ENCODE peak calls at places on chromosomes 3 and 15, in nine cellular contexts. One of them, this sample, is unnamed.

GRCh38 chr15:84598993-84599392 is 1.8 kb upstream of the ZSCAN2 start:
- DNase-seq in heart left ventricle: no peak
- DNase-seq in stimulated activated CD4-positive, alpha-beta T cell treated with anti-CD3 and anti-CD28 coated beads, Interleukin-1b, Interleukin-23, amount 100 ng/mL, for 4 hours: no peak
- DNase-seq in KBM-7: peak; percentile 86
- DNase-seq in T-helper 1 cell: no peak
- DNase-seq in NCI-H1417 treated with DMSO at 0.1 percent for 48 hours: no peak
- DNase-seq in BE2C: peak; percentile 62
- DNase-seq in NCI-H460: peak; percentile 53
- DNase-seq in activated B cell treated with CpG ODN at 0.5 μM for 24 hours: no peak
- DNase-seq in this sample: no peak

GRCh38 chr3:11720220-11721113 is 76.8 kb upstream of the VGLL4 start:
- DNase-seq in heart left ventricle: peak; percentile 82
- DNase-seq in stimulated activated CD4-positive, alpha-beta T cell treated with anti-CD3 and anti-CD28 coated beads, Interleukin-1b, Interleukin-23, amount 100 ng/mL, for 4 hours: peak; percentile 34
- DNase-seq in KBM-7: peak; percentile 85
- DNase-seq in T-helper 1 cell: peak; percentile 40
- DNase-seq in NCI-H1417 treated with DMSO at 0.1 percent for 48 hours: no peak
- DNase-seq in BE2C: peak; percentile 8
- DNase-seq in NCI-H460: peak; percentile 66
- DNase-seq in activated B cell treated with CpG ODN at 0.5 μM for 24 hours: peak; percentile 55
- DNase-seq in this sample: no peak

GRCh38 chr3:152460936-152461335 is 192.2 kb downstream of the MBNL1 start:
- DNase-seq in heart left ventricle: no peak
- DNase-seq in stimulated activated CD4-positive, alpha-beta T cell treated with anti-CD3 and anti-CD28 coated beads, Interleukin-1b, Interleukin-23, amount 100 ng/mL, for 4 hours: no peak
- DNase-seq in KBM-7: no peak
- DNase-seq in T-helper 1 cell: no peak
- DNase-seq in NCI-H1417 treated with DMSO at 0.1 percent for 48 hours: no peak
- DNase-seq in BE2C: no peak
- DNase-seq in NCI-H460: no peak
- DNase-seq in activated B cell treated with CpG ODN at 0.5 μM for 24 hours: no peak
- DNase-seq in this sample: no peak

GRCh38 chr3:184186184-184186901 is at the start of gene ABCF3:
- DNase-seq in heart left ventricle: peak; percentile 72
- DNase-seq in stimulated activated CD4-positive, alpha-beta T cell treated with anti-CD3 and anti-CD28 coated beads, Interleukin-1b, Interleukin-23, amount 100 ng/mL, for 4 hours: peak; percentile 12
- DNase-seq in KBM-7: no peak
- DNase-seq in T-helper 1 cell: no peak
- DNase-seq in NCI-H1417 treated with DMSO at 0.1 percent for 48 hours: no peak
- DNase-seq in BE2C: no peak
- DNase-seq in NCI-H460: no peak
- DNase-seq in activated B cell treated with CpG ODN at 0.5 μM for 24 hours: no peak
- DNase-seq in this sample: peak; percentile 11

GRCh38 chr15:57143511-57144078 is 225.2 kb downstream of the TCF12 start:
- DNase-seq in heart left ventricle: no peak
- DNase-seq in stimulated activated CD4-positive, alpha-beta T cell treated with anti-CD3 and anti-CD28 coated beads, Interleukin-1b, Interleukin-23, amount 100 ng/mL, for 4 hours: no peak
- DNase-seq in KBM-7: no peak
- DNase-seq in T-helper 1 cell: no peak
- DNase-seq in NCI-H1417 treated with DMSO at 0.1 percent for 48 hours: no peak
- DNase-seq in BE2C: no peak
- DNase-seq in NCI-H460: no peak
- DNase-seq in activated B cell treated with CpG ODN at 0.5 μM for 24 hours: no peak
- DNase-seq in this sample: no peak

GRCh38 chr15:83112233-83112958 is 5.0 kb downstream of the TM6SF1 start:
- DNase-seq in heart left ventricle: no peak
- DNase-seq in stimulated activated CD4-positive, alpha-beta T cell treated with anti-CD3 and anti-CD28 coated beads, Interleukin-1b, Interleukin-23, amount 100 ng/mL, for 4 hours: no peak
- DNase-seq in KBM-7: no peak
- DNase-seq in T-helper 1 cell: no peak
- DNase-seq in NCI-H1417 treated with DMSO at 0.1 percent for 48 hours: no peak
- DNase-seq in BE2C: no peak
- DNase-seq in NCI-H460: no peak
- DNase-seq in activated B cell treated with CpG ODN at 0.5 μM for 24 hours: no peak
- DNase-seq in this sample: no peak

GRCh38 chr15:49082960-49083359 is 36.7 kb upstream of the SECISBP2L start:
- DNase-seq in heart left ventricle: no peak
- DNase-seq in stimulated activated CD4-positive, alpha-beta T cell treated with anti-CD3 and anti-CD28 coated beads, Interleukin-1b, Interleukin-23, amount 100 ng/mL, for 4 hours: no peak
- DNase-seq in KBM-7: no peak
- DNase-seq in T-helper 1 cell: no peak
- DNase-seq in NCI-H1417 treated with DMSO at 0.1 percent for 48 hours: no peak
- DNase-seq in BE2C: no peak
- DNase-seq in NCI-H460: no peak
- DNase-seq in activated B cell treated with CpG ODN at 0.5 μM for 24 hours: no peak
- DNase-seq in this sample: no peak

GRCh38 chr3:175155172-175155571 is 296.0 kb downstream of the NAALADL2 start:
- DNase-seq in heart left ventricle: no peak
- DNase-seq in stimulated activated CD4-positive, alpha-beta T cell treated with anti-CD3 and anti-CD28 coated beads, Interleukin-1b, Interleukin-23, amount 100 ng/mL, for 4 hours: no peak
- DNase-seq in KBM-7: no peak
- DNase-seq in T-helper 1 cell: no peak
- DNase-seq in NCI-H1417 treated with DMSO at 0.1 percent for 48 hours: no peak
- DNase-seq in BE2C: no peak
- DNase-seq in NCI-H460: no peak
- DNase-seq in activated B cell treated with CpG ODN at 0.5 μM for 24 hours: no peak
- DNase-seq in this sample: no peak

GRCh38 chr15:63948436-63948835 is 97.8 kb downstream of the DAPK2 start:
- DNase-seq in heart left ventricle: no peak
- DNase-seq in stimulated activated CD4-positive, alpha-beta T cell treated with anti-CD3 and anti-CD28 coated beads, Interleukin-1b, Interleukin-23, amount 100 ng/mL, for 4 hours: no peak
- DNase-seq in KBM-7: no peak
- DNase-seq in T-helper 1 cell: no peak
- DNase-seq in NCI-H1417 treated with DMSO at 0.1 percent for 48 hours: no peak
- DNase-seq in BE2C: no peak
- DNase-seq in NCI-H460: no peak
- DNase-seq in activated B cell treated with CpG ODN at 0.5 μM for 24 hours: no peak
- DNase-seq in this sample: no peak

GRCh38 chr3:142495103-142495502 is 47.3 kb upstream of the XRN1 start:
- DNase-seq in heart left ventricle: no peak
- DNase-seq in stimulated activated CD4-positive, alpha-beta T cell treated with anti-CD3 and anti-CD28 coated beads, Interleukin-1b, Interleukin-23, amount 100 ng/mL, for 4 hours: no peak
- DNase-seq in KBM-7: no peak
- DNase-seq in T-helper 1 cell: no peak
- DNase-seq in NCI-H1417 treated with DMSO at 0.1 percent for 48 hours: no peak
- DNase-seq in BE2C: no peak
- DNase-seq in NCI-H460: no peak
- DNase-seq in activated B cell treated with CpG ODN at 0.5 μM for 24 hours: no peak
- DNase-seq in this sample: no peak

GRCh38 chr3:174776123-174776522 is 83.0 kb upstream of the NAALADL2 start:
- DNase-seq in heart left ventricle: no peak
- DNase-seq in stimulated activated CD4-positive, alpha-beta T cell treated with anti-CD3 and anti-CD28 coated beads, Interleukin-1b, Interleukin-23, amount 100 ng/mL, for 4 hours: no peak
- DNase-seq in KBM-7: no peak
- DNase-seq in T-helper 1 cell: no peak
- DNase-seq in NCI-H1417 treated with DMSO at 0.1 percent for 48 hours: no peak
- DNase-seq in BE2C: no peak
- DNase-seq in NCI-H460: no peak
- DNase-seq in activated B cell treated with CpG ODN at 0.5 μM for 24 hours: no peak
- DNase-seq in this sample: no peak

GRCh38 chr15:62899090-62899493 is 143.5 kb upstream of the TPM1 start:
- DNase-seq in heart left ventricle: no peak
- DNase-seq in stimulated activated CD4-positive, alpha-beta T cell treated with anti-CD3 and anti-CD28 coated beads, Interleukin-1b, Interleukin-23, amount 100 ng/mL, for 4 hours: no peak
- DNase-seq in KBM-7: no peak
- DNase-seq in T-helper 1 cell: no peak
- DNase-seq in NCI-H1417 treated with DMSO at 0.1 percent for 48 hours: no peak
- DNase-seq in BE2C: no peak
- DNase-seq in NCI-H460: no peak
- DNase-seq in activated B cell treated with CpG ODN at 0.5 μM for 24 hours: no peak
- DNase-seq in this sample: no peak

This sample was measured in activated CD4-positive, CD25-positive, alpha-beta regulatory T cell treated with anti-CD3 and anti-CD28 coated beads, Interleukin-2, amount 50 U/mL, for 16 hours.